ENCODE peak calls at places on chromosomes 7 and 10, in five cellular contexts. F is astrocyte of the spinal cord, R is progenitor cell of endocrine pancreas, L is transverse colon, G is Calu3. N is an unnamed sample.

GRCh38 chr7:120842131-120842621 is 15.8 kb downstream of the TSPAN12 start:
- DNase-seq in L (no peak), F (no peak), G (no peak), R (no peak), N (no peak)

GRCh38 chr10:6200588-6201510 is 1.9 kb upstream of the PFKFB3 start:
- DNase-seq in R (no peak), F (peak; percentile 29), G (no peak), L (peak; percentile 45), N (no peak)

GRCh38 chr10:58220769-58221448 is 46.8 kb downstream of the IPMK start:
- DNase-seq in F (peak; percentile 16), L (no peak), G (no peak), R (no peak), N (peak; percentile 16)

GRCh38 chr7:15015545-15016314 is 113.2 kb upstream of the DGKB start:
- DNase-seq in L (no peak), F (peak; percentile 76), G (peak; percentile 76), R (peak; percentile 18), N (peak; percentile 86)

GRCh38 chr7:24987331-24987842 is 7.4 kb upstream of the OSBPL3 start:
- DNase-seq in R (no peak), F (no peak), G (no peak), L (no peak), N (no peak)

GRCh38 chr7:26284477-26284876 is 7.2 kb upstream of the SNX10 start:
- DNase-seq in L (no peak), G (peak; percentile 30), F (no peak), R (no peak), N (peak; percentile 56)

GRCh38 chr10:100655760-100656421 is 89.5 kb upstream of the PAX2 start:
- DNase-seq in R (no peak), L (no peak), G (no peak), F (no peak), N (no peak)

GRCh38 chr7:15508258-15508657 is 53.6 kb downstream of the AGMO start:
- DNase-seq in F (peak; percentile 22), R (no peak), G (no peak), L (no peak), N (no peak)

GRCh38 chr7:17941171-17941490 is 837 bp upstream of the SNX13 start:
- DNase-seq in L (no peak), R (no peak), G (no peak), F (peak; percentile 13), N (peak; percentile 26)

GRCh38 chr10:96401036-96401435 is 42.2 kb upstream of the OPALIN start:
- DNase-seq in G (no peak), L (no peak), F (no peak), R (no peak), N (no peak)

GRCh38 chr7:105219771-105220160 is 169.0 kb downstream of the SRPK2 start:
- DNase-seq in R (no peak), L (no peak), F (peak; percentile 56), G (no peak), N (peak; percentile 71)

GRCh38 chr10:7986851-7987250 is 67.6 kb upstream of the GATA3 start:
- DNase-seq in L (no peak), R (no peak), G (no peak), F (peak; percentile 13), N (peak; percentile 51)

GRCh38 chr7:422191-422885 is 97.3 kb downstream of the PDGFA start:
- DNase-seq in F (no peak), R (no peak), L (no peak), G (no peak), N (no peak)

GRCh38 chr10:58570979-58571378 is 58.3 kb downstream of the BICC1 start:
- DNase-seq in G (no peak), F (no peak), L (no peak), R (no peak), N (no peak)

GRCh38 chr10:43955002-43955596 is 306.4 kb upstream of the ZNF32 start:
- DNase-seq in R (no peak), F (no peak), G (no peak), L (no peak), N (no peak)

GRCh38 chr10:70584941-70585544 is 17.5 kb downstream of the PRF1 start:
- DNase-seq in G (no peak), R (no peak), L (no peak), F (peak; percentile 53), N (no peak)

GRCh38 chr7:12770227-12770975 is 83.0 kb downstream of the ARL4A start:
- DNase-seq in R (no peak), G (no peak), F (no peak), L (peak; percentile 29), N (peak; percentile 24)

GRCh38 chr10:32905466-32905865 is 52.6 kb downstream of the ITGB1 start:
- DNase-seq in F (no peak), G (no peak), L (no peak), R (no peak), N (no peak)

GRCh38 chr10:133089461-133089800 is 1.7 kb downstream of the ADGRA1 start:
- DNase-seq in F (no peak), R (no peak), L (no peak), G (no peak), N (no peak)

GRCh38 chr7:96167424-96167823 is 154.5 kb downstream of the SLC25A13 start:
- DNase-seq in R (no peak), L (no peak), G (no peak), F (no peak), N (no peak)

GRCh38 chr7:151089893-151090730 is 3.8 kb downstream of the AGAP3 start:
- DNase-seq in L (no peak), R (no peak), G (no peak), F (no peak), N (no peak)

GRCh38 chr10:100970914-100971811 is 1.9 kb downstream of the SEMA4G start:
- DNase-seq in G (peak; percentile 29), F (no peak), L (peak; percentile 81), R (peak; percentile 12), N (no peak)

GRCh38 chr10:98067165-98067564 is 36.7 kb upstream of the CRTAC1 start:
- DNase-seq in L (no peak), R (no peak), G (no peak), F (no peak), N (no peak)

GRCh38 chr10:98058311-98058710 is 27.9 kb upstream of the CRTAC1 start:
- DNase-seq in R (no peak), G (no peak), L (no peak), F (no peak), N (no peak)

GRCh38 chr10:98060079-98060478 is 29.7 kb upstream of the CRTAC1 start:
- DNase-seq in G (no peak), L (no peak), F (no peak), R (no peak), N (no peak)

GRCh38 chr10:98063740-98064027 is 33.3 kb upstream of the CRTAC1 start:
- DNase-seq in G (no peak), R (no peak), L (no peak), F (no peak), N (no peak)

GRCh38 chr10:98062424-98062823 is 32.0 kb upstream of the CRTAC1 start:
- DNase-seq in G (no peak), L (no peak), F (no peak), R (no peak), N (no peak)
- TF ChIP-seq CTCF in G (no peak), L (no peak), F (no peak), R (no peak), N (no peak)

DNA sequence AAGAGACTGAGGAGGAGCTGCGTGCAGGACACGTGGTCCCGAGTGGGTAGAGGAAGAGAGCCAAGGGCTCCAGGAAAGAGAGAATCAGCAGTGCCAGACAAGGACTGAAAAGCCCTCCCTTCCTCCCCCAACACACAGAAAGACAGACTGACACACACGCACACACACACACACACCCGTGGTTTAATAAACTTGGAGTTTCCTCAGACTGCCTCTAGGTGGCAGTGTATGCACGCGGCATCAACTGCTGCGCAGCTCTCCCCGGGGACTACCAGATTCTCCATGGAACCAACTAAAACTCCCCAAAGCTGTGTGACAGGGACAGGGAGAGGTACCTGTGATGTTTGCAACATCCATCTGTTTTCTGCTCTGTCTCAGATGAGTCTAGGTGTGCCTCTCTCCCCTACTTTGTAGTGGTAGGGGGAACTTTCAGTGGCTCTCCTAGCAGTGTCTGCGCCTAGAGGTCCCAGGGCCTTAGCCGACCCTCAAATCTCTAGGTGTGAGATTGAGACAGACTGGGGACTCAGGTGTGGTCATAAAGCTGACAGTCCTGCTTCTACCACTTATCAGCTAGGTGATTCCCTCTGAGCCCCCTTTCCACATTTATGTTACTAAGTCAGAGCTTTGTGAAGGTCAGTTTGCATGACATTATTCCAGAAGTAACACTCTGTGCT is 9.3 kb upstream of the TSPAN14 start:
- DNase-seq in R (no peak), L (peak; percentile 63), G (peak; percentile 66), F (peak; percentile 79), N (peak; percentile 66)
- TF ChIP-seq CTCF in R (peak; percentile 53), L (peak; percentile 88), G (peak; percentile 73), F (peak; percentile 83), N (peak; percentile 77)

DNA sequence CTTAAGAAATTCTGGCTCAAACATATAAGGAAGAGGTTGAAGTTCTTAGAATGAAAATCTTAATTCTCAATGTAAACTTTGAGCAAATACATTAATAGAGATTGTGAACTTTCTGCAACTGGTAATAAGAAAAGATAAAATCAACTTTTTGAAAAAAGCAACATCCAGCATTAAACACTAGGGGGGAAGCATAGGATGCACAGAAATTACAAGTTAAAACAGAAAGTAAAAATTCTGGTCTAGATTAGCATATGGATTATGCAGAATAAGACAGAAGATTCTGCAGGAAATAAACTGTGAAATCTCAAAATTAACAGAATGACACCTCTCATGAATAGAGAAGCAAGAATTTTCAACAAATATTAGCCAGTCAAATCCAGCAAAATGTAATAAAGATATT is 38.0 kb upstream of the CAV2 start:
- DNase-seq in G (no peak), R (no peak), F (no peak), L (no peak), N (no peak)
- TF ChIP-seq CTCF in G (no peak), R (no peak), F (no peak), L (no peak), N (no peak)

DNA sequence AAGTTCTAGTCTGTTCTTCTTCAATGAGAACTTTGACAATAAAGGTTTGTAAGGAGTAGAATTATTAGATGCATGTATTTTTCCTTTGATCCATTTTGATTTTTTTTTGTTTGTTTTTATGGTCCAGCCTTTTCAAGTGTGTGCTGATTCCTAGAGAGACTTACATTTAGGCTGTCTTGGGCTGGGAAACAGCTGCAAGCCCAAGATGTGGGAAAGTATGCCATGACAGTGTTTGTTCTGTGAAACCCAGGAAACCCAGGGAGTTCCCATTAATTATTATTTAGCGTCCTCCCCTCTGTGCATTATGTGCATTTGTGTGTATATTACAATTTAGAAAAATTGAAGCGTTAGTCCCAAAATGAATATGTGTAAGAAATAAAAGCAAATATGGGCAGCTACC is 216.7 kb downstream of the ABCA13 start:
- DNase-seq in R (no peak), F (no peak), L (no peak), G (no peak), N (no peak)
- TF ChIP-seq CTCF in R (no peak), F (no peak), L (no peak), G (no peak), N (no peak)

GRCh38 chr7:50476953-50477625 is 26.9 kb upstream of the FIGNL1 start:
- DNase-seq in F (no peak), G (no peak), R (no peak), L (no peak), N (no peak)
- TF ChIP-seq CTCF in F (no peak), G (no peak), R (no peak), L (no peak), N (no peak)

N was measured in MCF 10A.